ENCODE peak calls at places on chromosome 13, in ten cellular contexts. H, S, Q, K, U, Z, I, B, E and A are unnamed samples. For H3K4me1 and H3K36me3, the result is how much of the 10 kb centered on the place peaks cover.

GRCh38 chr13:56735537-56735942 is 405.2 kb upstream of the PRR20A start:
- DNase-seq in S (no peak), B (no peak), H (peak), Z (no peak), E (no peak), K (peak), I (no peak), Q (no peak), U (no peak), A (peak)

GRCh38 chr13:35984776-35985453 is 146.3 kb downstream of the DCLK1 start:
- DNase-seq in E (no peak), B (no peak), U (no peak), I (no peak), Q (no peak), S (no peak), Z (no peak), H (peak), K (peak), A (no peak)

GRCh38 chr13:112744306-112745021 is 54.6 kb downstream of the ATP11A start:
- DNase-seq in H (no peak), S (no peak), Z (no peak), B (no peak), K (peak), Q (no peak), I (no peak), E (no peak), U (no peak), A (no peak)

GRCh38 chr13:24511019-24511823 is 1.4 kb downstream of the PARP4 start:
- DNase-seq in E (peak), I (no peak), K (no peak), Z (no peak), B (peak), U (peak), Q (no peak), H (peak), S (peak), A (no peak)

GRCh38 chr13:50127017-50127725 is 111.9 kb downstream of the KCNRG start:
- DNase-seq in B (peak), H (peak), K (peak), Q (peak), S (peak), I (peak), Z (peak), U (no peak), E (peak), A (peak)

GRCh38 chr13:56558698-56559320 is 581.9 kb upstream of the PRR20A start:
- DNase-seq in Z (no peak), E (no peak), I (no peak), H (no peak), K (no peak), S (no peak), Q (no peak), U (no peak), B (no peak), A (no peak)

GRCh38 chr13:51825165-51825592 is 19.8 kb downstream of the TMEM272 start:
- DNase-seq in H (no peak), E (no peak), U (peak), I (no peak), K (no peak), Q (no peak), S (peak), Z (no peak), B (no peak), A (no peak)

GRCh38 chr13:112651306-112651705 is 38.5 kb upstream of the ATP11A start:
- DNase-seq in Q (no peak), I (no peak), S (no peak), Z (no peak), U (no peak), K (peak), H (no peak), E (no peak), B (no peak), A (no peak)

GRCh38 chr13:101289764-101290163 is 126.5 kb downstream of the NALCN start:
- DNase-seq in B (no peak), E (no peak), S (peak), Q (no peak), U (peak), Z (no peak), H (peak), I (no peak), K (peak), A (peak)

GRCh38 chr13:31887311-31887710 is 144.3 kb upstream of the FRY start:
- DNase-seq in E (no peak), Z (no peak), Q (no peak), U (no peak), B (no peak), K (no peak), H (no peak), I (no peak), S (no peak), A (no peak)

GRCh38 chr13:71759506-71760225 is 107.3 kb downstream of the DACH1 start:
- DNase-seq in Q (no peak), K (no peak), S (no peak), H (peak), B (no peak), E (no peak), I (no peak), U (no peak), Z (no peak), A (no peak)

GRCh38 chr13:58620171-58620570 is 988.6 kb downstream of the PCDH17 start:
- DNase-seq in Q (no peak), U (no peak), B (no peak), Z (no peak), S (no peak), I (no peak), K (no peak), E (no peak), H (peak), A (no peak)

GRCh38 chr13:41960700-41961697 is at the start of gene VWA8:
- DNase-seq in K (peak), U (peak), S (peak), Z (peak), I (peak), E (peak), H (peak), Q (peak), B (peak), A (peak)

GRCh38 chr13:29937836-29938235 is 87.4 kb upstream of the UBL3 start:
- DNase-seq in S (peak), U (no peak), Z (no peak), K (no peak), E (no peak), Q (no peak), H (no peak), I (no peak), B (peak), A (no peak)

GRCh38 chr13:42970824-42971669 is 21.0 kb downstream of the EPSTI1 start:
- DNase-seq in Z (no peak), S (peak), I (no peak), E (peak), H (peak), Q (no peak), U (peak), K (peak), B (peak), A (peak)

GRCh38 chr13:59774511-59774911 is 389.2 kb downstream of the DIAPH3 start:
- DNase-seq in Q (no peak), Z (no peak), S (no peak), K (no peak), H (peak), I (no peak), B (no peak), U (no peak), E (no peak), A (no peak)

GRCh38 chr13:102643656-102644055 is 46.9 kb downstream of the TPP2 start:
- DNase-seq in B (no peak), Q (no peak), S (no peak), E (no peak), K (no peak), Z (no peak), U (no peak), H (no peak), I (no peak), A (no peak)

GRCh38 chr13:25633108-25633507 is 261.3 kb downstream of the ATP8A2 start:
- DNase-seq in I (no peak), K (no peak), H (peak), E (no peak), S (no peak), B (no peak), Q (no peak), Z (no peak), U (no peak), A (no peak)

GRCh38 chr13:101627556-101627943 is 175.1 kb downstream of the ITGBL1 start:
- DNase-seq in Z (no peak), I (no peak), B (no peak), K (no peak), E (no peak), S (no peak), H (no peak), U (no peak), Q (no peak), A (no peak)

GRCh38 chr13:73018336-73018735 is 40.5 kb upstream of the KLF5 start:
- DNase-seq in H (no peak), I (no peak), Z (no peak), B (no peak), K (no peak), E (no peak), U (no peak), Q (no peak), S (no peak), A (no peak)

GRCh38 chr13:99687728-99688397 is 186.6 kb downstream of the TM9SF2 start:
- DNase-seq in Z (no peak), S (no peak), K (no peak), H (peak), E (no peak), Q (no peak), U (no peak), I (no peak), B (no peak), A (no peak)

GRCh38 chr13:31236211-31236786 is 36.5 kb downstream of the B3GLCT start:
- DNase-seq in H (peak), B (no peak), Z (no peak), Q (no peak), K (peak), S (peak), U (peak), I (no peak), E (no peak), A (no peak)

GRCh38 chr13:92833071-92833470 is 393.5 kb upstream of the GPC6 start:
- DNase-seq in S (no peak), B (no peak), Q (no peak), H (no peak), Z (no peak), U (no peak), K (no peak), I (no peak), E (no peak), A (no peak)

GRCh38 chr13:81770868-81771505 is 1430.1 kb upstream of the SPRY2 start:
- DNase-seq in I (no peak), U (no peak), H (peak), Q (no peak), B (no peak), K (no peak), S (no peak), E (no peak), Z (no peak), A (no peak)

GRCh38 chr13:98813993-98814392 is 61.5 kb upstream of the SLC15A1 start:
- DNase-seq in H (no peak), S (no peak), E (no peak), Z (no peak), I (no peak), K (no peak), B (no peak), Q (no peak), U (no peak), A (no peak)

GRCh38 chr13:40665754-40666057 is 735 bp downstream of the FOXO1 start:
- DNase-seq in S (peak), U (peak), K (no peak), Z (no peak), Q (no peak), B (no peak), E (no peak), H (no peak), I (no peak), A (no peak)

GRCh38 chr13:20197361-20197834 is 4.7 kb upstream of the GJB2 start:
- DNase-seq in Q (no peak), E (no peak), I (no peak), H (peak), B (no peak), K (peak), Z (no peak), U (peak), S (peak), A (peak)

GRCh38 chr13:97306646-97307045 is 84.5 kb downstream of the MBNL2 start:
- DNase-seq in E (no peak), I (no peak), B (no peak), K (no peak), H (no peak), Q (no peak), S (no peak), Z (no peak), U (no peak), A (no peak)

GRCh38 chr13:81382236-81382635 is 1041.3 kb upstream of the SPRY2 start:
- DNase-seq in K (no peak), E (no peak), Z (no peak), U (no peak), B (no peak), S (no peak), I (no peak), H (peak), Q (no peak), A (no peak)

GRCh38 chr13:97212540-97213146 is 9.5 kb upstream of the MBNL2 start:
- DNase-seq in U (peak), I (no peak), Z (no peak), E (peak), B (no peak), S (no peak), H (no peak), Q (peak), K (no peak), A (peak)

GRCh38 chr13:44362394-44363040 is 11.1 kb upstream of the SERP2 start:
- DNase-seq in U (no peak), E (no peak), S (no peak), K (no peak), Z (no peak), H (no peak), B (no peak), I (no peak), Q (no peak), A (no peak)

GRCh38 chr13:77952276-77952675 is 33.6 kb upstream of the EDNRB start:
- DNase-seq in Q (no peak), E (no peak), K (no peak), H (no peak), B (no peak), Z (no peak), U (no peak), I (no peak), S (no peak), A (no peak)
- H3K4me1 ChIP-seq in Q (under half), E (under half), K (under half), H (under half), B (under half), Z (under half), U (under half), I (under half), S (under half), A (under half)

GRCh38 chr13:33289966-33290365 is 4.4 kb upstream of the STARD13 start:
- DNase-seq in H (no peak), K (no peak), Z (no peak), S (no peak), U (no peak), I (no peak), Q (no peak), E (no peak), B (no peak), A (no peak)
- H3K27ac ChIP-seq in H (no peak), K (no peak), Z (peak), S (no peak), U (no peak), I (peak), Q (no peak), E (no peak), B (no peak), A (no peak)

DNA sequence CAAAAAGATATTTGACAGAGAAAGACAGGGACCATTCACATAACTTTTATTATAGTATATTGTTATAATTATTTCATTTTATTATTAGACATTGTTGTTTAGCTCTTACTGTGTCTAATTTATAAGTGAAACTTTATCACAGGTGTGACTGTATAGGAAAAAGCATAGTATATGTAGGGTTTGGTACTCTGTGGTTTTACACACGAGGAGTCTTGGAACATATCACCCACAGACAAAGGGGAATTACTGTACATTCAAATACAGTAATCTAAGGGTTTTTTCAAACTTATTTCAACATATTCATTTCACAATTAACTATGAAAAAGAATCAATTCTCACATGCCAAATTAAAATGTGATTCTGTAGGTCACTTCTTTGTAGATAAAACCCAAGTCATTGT is 46.0 kb downstream of the RBM26 start:
- DNase-seq in H (no peak), B (no peak), U (no peak), K (no peak), Q (no peak), E (no peak), S (no peak), Z (no peak), I (no peak), A (no peak)
- H3K36me3 ChIP-seq in H (under half), B (under half), U (half or more), K (under half), Q (under half), E (half or more), S (under half), Z (under half), I (under half), A (under half)

GRCh38 chr13:33184530-33184929 is 101.0 kb downstream of the STARD13 start:
- DNase-seq in Z (no peak), E (no peak), U (no peak), I (no peak), B (no peak), Q (no peak), H (no peak), K (no peak), S (no peak), A (no peak)
- H3K4me1 ChIP-seq in Z (under half), E (under half), U (under half), I (under half), B (under half), Q (half or more), H (under half), K (under half), S (under half), A (under half)

GRCh38 chr13:109253316-109253715 is 533.1 kb downstream of the IRS2 start:
- DNase-seq in B (no peak), Z (no peak), S (no peak), Q (no peak), K (no peak), H (no peak), U (no peak), E (no peak), I (no peak), A (no peak)
- H3K27ac ChIP-seq in B (no peak), Z (no peak), S (no peak), Q (no peak), K (no peak), H (no peak), U (no peak), E (no peak), I (no peak), A (no peak)

GRCh38 chr13:111258637-111259036 is 61.8 kb upstream of the TEX29 start:
- DNase-seq in H (no peak), Q (no peak), S (no peak), K (no peak), Z (no peak), B (no peak), E (no peak), I (no peak), U (no peak), A (no peak)

GRCh38 chr13:111256946-111257345 is 63.5 kb upstream of the TEX29 start:
- DNase-seq in Q (no peak), B (no peak), Z (no peak), U (no peak), E (no peak), H (no peak), I (no peak), S (no peak), K (no peak), A (no peak)

GRCh38 chr13:111259058-111259457 is 61.4 kb upstream of the TEX29 start:
- DNase-seq in B (no peak), S (no peak), Z (no peak), H (no peak), I (no peak), Q (no peak), E (no peak), K (no peak), U (no peak), A (no peak)

GRCh38 chr13:111255228-111255790 is 65.1 kb upstream of the TEX29 start:
- DNase-seq in K (no peak), E (no peak), U (no peak), Q (no peak), S (no peak), H (no peak), Z (no peak), I (no peak), B (no peak), A (no peak)

GRCh38 chr13:111256458-111256857 is 64.0 kb upstream of the TEX29 start:
- DNase-seq in S (no peak), Q (no peak), E (no peak), Z (no peak), H (no peak), B (no peak), U (no peak), I (no peak), K (no peak), A (no peak)
- H3K36me3 ChIP-seq in S (under half), Q (under half), E (half or more), Z (under half), H (under half), B (under half), U (half or more), I (under half), K (under half), A (under half)